ENCODE peak calls at places on chromosome 20, in seven cellular contexts. Y is amygdala; P is epithelial cell of prostate; X is body of pancreas; V is stimulated activated CD4-positive, alpha-beta T cell treated with anti-CD3 and anti-CD28 coated beads, Interleukin-2, amount 100 ng/mL, for 48 hours; Z is lower leg skin; A is T-cell. J is an unnamed sample.

GRCh38 chr20:6735913-6736845 is 31.3 kb upstream of the BMP2 start:
- DNase-seq in Y (peak; percentile 23), P (no peak), X (no peak), V (no peak), Z (no peak), A (no peak), J (no peak)

GRCh38 chr20:13841206-13841605 is 56.4 kb downstream of the NDUFAF5 start:
- DNase-seq in Y (no peak), P (no peak), X (no peak), V (no peak), Z (no peak), A (no peak), J (no peak)

GRCh38 chr20:58706975-58707681 is 14.5 kb downstream of the NPEPL1 start:
- DNase-seq in Y (no peak), P (no peak), X (peak; percentile 9), V (no peak), Z (peak; percentile 60), A (no peak), J (peak; percentile 2)

GRCh38 chr20:35446356-35447078 is 8.5 kb upstream of the GDF5 start:
- DNase-seq in Y (no peak), P (no peak), X (no peak), V (no peak), Z (no peak), A (no peak), J (no peak)

GRCh38 chr20:34171640-34172039 is 59.6 kb upstream of the EIF2S2 start:
- DNase-seq in Y (no peak), P (no peak), X (no peak), V (no peak), Z (no peak), A (no peak), J (no peak)

GRCh38 chr20:35663813-35664543 is 722 bp downstream of the CPNE1 start:
- DNase-seq in Y (no peak), P (no peak), X (peak; percentile 38), V (peak; percentile 45), Z (peak; percentile 88), A (peak; percentile 58), J (peak; percentile 53)

GRCh38 chr20:53738945-53739798 is 145.5 kb upstream of the ZNF217 start:
- DNase-seq in Y (no peak), P (no peak), X (no peak), V (no peak), Z (no peak), A (no peak), J (no peak)

GRCh38 chr20:19498756-19499155 is 259.3 kb upstream of the RIN2 start:
- DNase-seq in Y (no peak), P (no peak), X (peak; percentile 35), V (no peak), Z (no peak), A (no peak), J (no peak)

GRCh38 chr20:9583151-9583550 is 68.8 kb downstream of the LAMP5 start:
- DNase-seq in Y (no peak), P (no peak), X (no peak), V (no peak), Z (no peak), A (no peak), J (no peak)

GRCh38 chr20:13868331-13868730 is 83.5 kb downstream of the NDUFAF5 start:
- DNase-seq in Y (no peak), P (no peak), X (no peak), V (no peak), Z (no peak), A (no peak), J (no peak)

GRCh38 chr20:23399568-23400241 is 21.6 kb downstream of the NAPB start:
- DNase-seq in Y (no peak), P (no peak), X (no peak), V (no peak), Z (no peak), A (no peak), J (no peak)

GRCh38 chr20:58997141-58997770 is 9.8 kb downstream of the CTSZ start:
- DNase-seq in Y (no peak), P (no peak), X (no peak), V (no peak), Z (no peak), A (no peak), J (no peak)

GRCh38 chr20:18795366-18795765 is 18.2 kb upstream of the SCP2D1 start:
- DNase-seq in Y (no peak), P (no peak), X (no peak), V (no peak), Z (no peak), A (no peak), J (no peak)

GRCh38 chr20:19934792-19935491 is 82.2 kb upstream of the NAA20 start:
- DNase-seq in Y (peak; percentile 47), P (peak; percentile 43), X (peak; percentile 36), V (no peak), Z (peak; percentile 92), A (no peak), J (peak; percentile 63)

GRCh38 chr20:52261792-52262191 is 70.2 kb upstream of the ZFP64 start:
- DNase-seq in Y (no peak), P (no peak), X (no peak), V (no peak), Z (no peak), A (no peak), J (no peak)

GRCh38 chr20:11261533-11262000 is 587.8 kb upstream of the JAG1 start:
- DNase-seq in Y (no peak), P (no peak), X (no peak), V (no peak), Z (no peak), A (no peak), J (no peak)

GRCh38 chr20:63194007-63194820 is 21.7 kb downstream of the YTHDF1 start:
- DNase-seq in Y (no peak), P (no peak), X (no peak), V (no peak), Z (no peak), A (no peak), J (no peak)

GRCh38 chr20:13874269-13875158 is 89.7 kb downstream of the NDUFAF5 start:
- DNase-seq in Y (no peak), P (no peak), X (no peak), V (no peak), Z (no peak), A (no peak), J (no peak)

J was measured in prostate gland.